ENCODE peak calls at places on chromosome 14, in four cellular contexts. One of them, this sample, is unnamed.

GRCh38 chr14:92280554-92281262 is 42.3 kb upstream of the SLC24A4 start:
- DNase-seq in WTC11: no peak
- DNase-seq in K562: no peak
- DNase-seq in GM12878: peak
- DNase-seq in this sample: no peak

GRCh38 chr14:61553730-61554641 is 141.3 kb upstream of the HIF1A start:
- DNase-seq in WTC11: no peak
- DNase-seq in K562: no peak
- DNase-seq in GM12878: no peak
- DNase-seq in this sample: peak

GRCh38 chr14:79783061-79783460 is 428.2 kb downstream of the DIO2 start:
- DNase-seq in WTC11: no peak
- DNase-seq in K562: no peak
- DNase-seq in GM12878: no peak
- DNase-seq in this sample: no peak

GRCh38 chr14:54106802-54107377 is 150.3 kb upstream of the BMP4 start:
- DNase-seq in WTC11: no peak
- DNase-seq in K562: no peak
- DNase-seq in GM12878: no peak
- DNase-seq in this sample: peak

GRCh38 chr14:94882401-94882800 is 112.5 kb upstream of the GSC start:
- DNase-seq in WTC11: no peak
- DNase-seq in K562: no peak
- DNase-seq in GM12878: no peak
- DNase-seq in this sample: no peak

GRCh38 chr14:71931492-71932228 is 569 bp upstream of the RGS6 start:
- DNase-seq in WTC11: no peak
- DNase-seq in K562: no peak
- DNase-seq in GM12878: no peak
- DNase-seq in this sample: no peak

GRCh38 chr14:57390806-57391562 is 598 bp downstream of the NAA30 start:
- DNase-seq in WTC11: peak
- DNase-seq in K562: no peak
- DNase-seq in GM12878: no peak
- DNase-seq in this sample: no peak

GRCh38 chr14:96091149-96091693 is 52.1 kb downstream of the C14orf132 start:
- DNase-seq in WTC11: no peak
- DNase-seq in K562: no peak
- DNase-seq in GM12878: no peak
- DNase-seq in this sample: no peak

GRCh38 chr14:60637490-60638452 is 11.5 kb downstream of the SIX1 start:
- DNase-seq in WTC11: peak
- DNase-seq in K562: no peak
- DNase-seq in GM12878: no peak
- DNase-seq in this sample: no peak

GRCh38 chr14:56694609-56695008 is 115.0 kb downstream of the TMEM260 start:
- DNase-seq in WTC11: no peak
- DNase-seq in K562: no peak
- DNase-seq in GM12878: no peak
- DNase-seq in this sample: peak

GRCh38 chr14:77342726-77343397 is 22.0 kb downstream of the GSTZ1 start:
- DNase-seq in WTC11: no peak
- DNase-seq in K562: peak
- DNase-seq in GM12878: no peak
- DNase-seq in this sample: no peak

GRCh38 chr14:59036134-59036533 is 152.3 kb upstream of the DAAM1 start:
- DNase-seq in WTC11: no peak
- DNase-seq in K562: no peak
- DNase-seq in GM12878: no peak
- DNase-seq in this sample: no peak
- TF ChIP-seq NR2C2 in WTC11: no peak
- TF ChIP-seq NR2C2 in K562: no peak
- TF ChIP-seq NR2C2 in GM12878: no peak
- TF ChIP-seq NR2C2 in this sample: no peak

GRCh38 chr14:100490252-100490651 is 97.0 kb downstream of the BEGAIN start:
- DNase-seq in WTC11: no peak
- DNase-seq in K562: no peak
- DNase-seq in GM12878: no peak
- DNase-seq in this sample: no peak
- TF ChIP-seq NR2C2 in WTC11: no peak
- TF ChIP-seq NR2C2 in K562: no peak
- TF ChIP-seq NR2C2 in GM12878: no peak
- TF ChIP-seq NR2C2 in this sample: no peak

GRCh38 chr14:89540830-89541470 is 123.9 kb upstream of the FOXN3 start:
- DNase-seq in WTC11: no peak
- DNase-seq in K562: no peak
- DNase-seq in GM12878: no peak
- DNase-seq in this sample: no peak
- TF ChIP-seq NR2C2 in WTC11: no peak
- TF ChIP-seq NR2C2 in K562: no peak
- TF ChIP-seq NR2C2 in GM12878: no peak
- TF ChIP-seq NR2C2 in this sample: no peak

GRCh38 chr14:86955955-86956354 is 1037.0 kb downstream of the GALC start:
- DNase-seq in WTC11: no peak
- DNase-seq in K562: no peak
- DNase-seq in GM12878: no peak
- DNase-seq in this sample: no peak

DNA sequence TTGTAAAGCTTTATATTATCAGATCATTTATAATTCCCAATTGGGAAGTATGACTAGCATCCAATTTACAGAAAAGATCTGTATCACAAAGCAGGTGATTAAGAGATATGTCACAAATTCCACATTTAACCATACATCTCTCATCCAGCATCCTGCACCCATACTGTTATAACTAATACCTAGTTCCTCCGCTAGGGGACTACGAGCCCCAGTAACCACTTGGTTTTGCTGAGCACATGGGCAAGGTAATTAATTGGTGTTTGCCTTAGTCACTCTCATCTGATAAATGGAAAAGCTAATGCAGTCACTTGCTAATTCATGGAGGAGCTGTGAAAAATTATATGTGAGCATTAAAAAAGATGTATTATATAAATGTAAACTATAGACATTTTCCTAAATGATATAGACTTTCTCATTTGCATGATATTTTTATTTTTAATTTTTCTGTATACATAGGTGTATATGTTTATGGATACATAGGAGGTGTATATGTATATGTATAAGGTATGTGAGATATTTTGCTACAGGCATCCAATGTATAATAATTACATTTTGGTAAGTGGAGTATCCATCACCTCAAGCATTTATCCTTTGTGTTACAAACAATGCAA is 1031.8 kb downstream of the GALC start:
- DNase-seq in WTC11: peak
- DNase-seq in K562: peak
- DNase-seq in GM12878: no peak
- DNase-seq in this sample: peak
- TF ChIP-seq NR2C2 in WTC11: no peak
- TF ChIP-seq NR2C2 in K562: no peak
- TF ChIP-seq NR2C2 in GM12878: no peak
- TF ChIP-seq NR2C2 in this sample: no peak

DNA sequence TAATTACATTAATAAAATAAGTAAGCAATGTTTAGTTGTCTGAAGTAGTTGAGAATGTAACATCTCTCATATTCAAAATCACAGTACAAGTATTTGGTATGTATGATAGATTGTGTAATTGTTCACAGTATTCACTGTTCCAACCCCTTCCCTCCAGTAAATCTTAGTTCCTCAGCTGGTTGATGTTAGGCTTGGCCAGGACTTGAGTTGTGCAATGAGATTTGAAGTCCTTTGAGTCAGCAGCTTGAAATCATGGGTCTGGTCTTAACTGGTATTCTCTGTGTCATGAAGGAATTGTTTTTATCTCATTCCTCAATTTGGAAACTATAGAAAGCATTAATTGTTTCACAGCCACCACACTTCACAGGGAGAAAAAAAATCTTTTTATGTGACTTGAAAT is 477.1 kb downstream of the FSCB start:
- DNase-seq in WTC11: no peak
- DNase-seq in K562: no peak
- DNase-seq in GM12878: no peak
- DNase-seq in this sample: no peak
- TF ChIP-seq NR2C2 in WTC11: no peak
- TF ChIP-seq NR2C2 in K562: no peak
- TF ChIP-seq NR2C2 in GM12878: no peak
- TF ChIP-seq NR2C2 in this sample: no peak

GRCh38 chr14:106586098-106586704 is 1059.8 kb downstream of the TMEM121 start:
- DNase-seq in WTC11: no peak
- DNase-seq in K562: peak
- DNase-seq in GM12878: no peak
- DNase-seq in this sample: peak
- TF ChIP-seq NR2C2 in WTC11: no peak
- TF ChIP-seq NR2C2 in K562: no peak
- TF ChIP-seq NR2C2 in GM12878: no peak
- TF ChIP-seq NR2C2 in this sample: no peak